ENCODE peak calls at places on chromosome 1, in nine cellular contexts. E is epithelial cell of esophagus, F is HCT116, L is fibroblast of pulmonary artery, W is cardiac muscle cell, M is Caco-2, H is GM12878, Y is fibroblast of the aortic adventitia, A is choroid plexus epithelial cell. T is an unnamed sample.

GRCh38 chr1:43552813-43553212 is 22.1 kb downstream of the PTPRF start:
- DNase-seq in Y (peak; percentile 69), M (no peak), W (no peak), H (no peak), A (no peak), F (no peak), L (peak; percentile 52), E (no peak), T (peak; percentile 74)

GRCh38 chr1:65001238-65001792 is 35.0 kb upstream of the JAK1 start:
- DNase-seq in Y (peak; percentile 43), A (peak; percentile 69), F (no peak), E (no peak), L (peak; percentile 91), W (peak; percentile 20), M (no peak), H (no peak), T (peak; percentile 55)

GRCh38 chr1:222084996-222085395 is 343.1 kb upstream of the DUSP10 start:
- DNase-seq in H (no peak), M (no peak), L (peak; percentile 91), Y (peak; percentile 99), A (no peak), W (no peak), F (no peak), E (no peak), T (peak; percentile 85)

GRCh38 chr1:37473431-37474050 is 839 bp upstream of the ZC3H12A start:
- DNase-seq in F (no peak), Y (peak; percentile 45), A (peak; percentile 50), E (peak; percentile 43), H (no peak), M (peak; percentile 23), W (no peak), L (no peak), T (peak; percentile 61)

GRCh38 chr1:201599548-201599947 is 60.6 kb downstream of the NAV1 start:
- DNase-seq in F (no peak), H (no peak), E (no peak), M (no peak), W (no peak), A (no peak), L (no peak), Y (no peak), T (no peak)

GRCh38 chr1:57007948-57008347 is 42.1 kb upstream of the C8B start:
- DNase-seq in F (no peak), A (no peak), E (no peak), W (peak; percentile 13), H (no peak), M (no peak), L (no peak), Y (peak; percentile 41), T (peak; percentile 12)

GRCh38 chr1:206672011-206672688 is 12.6 kb upstream of the MAPKAPK2 start:
- DNase-seq in F (no peak), E (peak; percentile 21), M (peak; percentile 69), L (no peak), W (no peak), H (no peak), A (no peak), Y (peak; percentile 33), T (peak; percentile 21)

GRCh38 chr1:54695764-54696163 is 19.9 kb upstream of the TTC4 start:
- DNase-seq in L (no peak), F (no peak), M (no peak), H (no peak), A (no peak), W (no peak), Y (no peak), E (no peak), T (no peak)

GRCh38 chr1:183223467-183223866 is 37.4 kb downstream of the LAMC2 start:
- DNase-seq in H (no peak), Y (no peak), L (no peak), F (no peak), A (no peak), M (no peak), E (no peak), W (no peak), T (peak; percentile 22)

GRCh38 chr1:230327892-230328284 is 98.2 kb downstream of the PGBD5 start:
- DNase-seq in H (peak; percentile 5), W (no peak), F (no peak), L (no peak), M (no peak), Y (no peak), E (peak; percentile 47), A (peak; percentile 33), T (peak; percentile 27)

GRCh38 chr1:234643111-234643849 is 33.3 kb upstream of the IRF2BP2 start:
- DNase-seq in W (no peak), L (no peak), M (peak; percentile 94), E (no peak), F (no peak), Y (no peak), A (no peak), H (no peak), T (no peak)

GRCh38 chr1:214469290-214469689 is 82.1 kb downstream of the PTPN14 start:
- DNase-seq in F (no peak), E (no peak), M (no peak), Y (no peak), W (no peak), L (no peak), H (no peak), A (no peak), T (no peak)

GRCh38 chr1:202710070-202711025 is at the start of gene SYT2:
- DNase-seq in H (no peak), F (no peak), Y (no peak), A (peak; percentile 25), M (peak; percentile 48), W (peak; percentile 79), L (peak; percentile 18), E (peak; percentile 22), T (no peak)

GRCh38 chr1:107572674-107573205 is 392.2 kb downstream of the VAV3 start:
- DNase-seq in H (no peak), E (peak; percentile 94), F (no peak), M (no peak), L (peak; percentile 11), W (no peak), Y (peak; percentile 61), A (peak; percentile 54), T (peak; percentile 22)

GRCh38 chr1:24236170-24237045 is 49.3 kb upstream of the IFNLR1 start:
- DNase-seq in W (no peak), F (peak; percentile 15), L (peak; percentile 67), H (no peak), Y (peak; percentile 77), A (peak; percentile 61), E (peak; percentile 95), M (no peak), T (peak; percentile 69)

GRCh38 chr1:206733012-206733411 is 37.6 kb upstream of the IL19 start:
- DNase-seq in Y (no peak), A (no peak), W (no peak), E (no peak), M (no peak), H (no peak), L (no peak), F (no peak), T (no peak)

GRCh38 chr1:20343149-20343936 is 52.7 kb downstream of the VWA5B1 start:
- DNase-seq in W (peak; percentile 61), Y (no peak), L (no peak), A (no peak), F (no peak), E (no peak), M (no peak), H (no peak), T (no peak)
- H3K4me3 ChIP-seq in W (peak overlapping the region; percentile 14), Y (no peak overlapping the region), L (no peak overlapping the region), A (no peak overlapping the region), F (no peak overlapping the region), E (no peak overlapping the region), M (no peak overlapping the region), H (no peak overlapping the region), T (no peak overlapping the region)

GRCh38 chr1:16924919-16925477 is 3.3 kb downstream of the CROCC start:
- DNase-seq in Y (no peak), E (no peak), W (no peak), L (no peak), M (peak; percentile 40), F (no peak), H (no peak), A (no peak), T (no peak)
- TF ChIP-seq CTCF in Y (peak; percentile 14), E (peak; percentile 34), W (peak; percentile 27), L (no peak), M (peak; percentile 20), F (peak; percentile 26), H (no peak), A (peak; percentile 45), T (peak; percentile 18)

GRCh38 chr1:145961425-145962156 is 2.8 kb downstream of the ANKRD34A start:
- DNase-seq in L (no peak), H (no peak), W (peak; percentile 47), Y (no peak), A (peak; percentile 35), E (peak; percentile 16), M (no peak), F (no peak), T (peak; percentile 24)
- H3K4me3 ChIP-seq in L (peak overlapping the region; percentile 68), H (peak overlapping the region; percentile 80), W (peak overlapping the region; percentile 60), Y (peak overlapping the region; percentile 71), A (peak overlapping the region; percentile 74), E (peak overlapping the region; percentile 52), M (peak overlapping the region; percentile 40), F (no peak overlapping the region), T (peak overlapping the region; percentile 65)

GRCh38 chr1:22025368-22026154 is 24.1 kb downstream of the CELA3A start:
- DNase-seq in E (peak; percentile 91), W (peak; percentile 92), Y (peak; percentile 94), H (peak; percentile 89), L (peak; percentile 91), F (peak; percentile 82), A (peak; percentile 95), M (peak; percentile 86), T (peak; percentile 91)

GRCh38 chr1:22026924-22027289 is 25.4 kb downstream of the CELA3A start:
- DNase-seq in F (no peak), H (no peak), L (no peak), E (no peak), Y (no peak), M (no peak), W (no peak), A (no peak), T (no peak)

GRCh38 chr1:22030057-22030456 is 22.5 kb upstream of the CDC42 start:
- DNase-seq in F (no peak), L (no peak), H (no peak), A (no peak), E (no peak), Y (no peak), M (no peak), W (no peak), T (no peak)

GRCh38 chr1:22021061-22021460 is 19.6 kb downstream of the CELA3A start:
- DNase-seq in F (no peak), Y (no peak), W (no peak), H (no peak), A (no peak), E (no peak), L (no peak), M (no peak), T (no peak)

DNA sequence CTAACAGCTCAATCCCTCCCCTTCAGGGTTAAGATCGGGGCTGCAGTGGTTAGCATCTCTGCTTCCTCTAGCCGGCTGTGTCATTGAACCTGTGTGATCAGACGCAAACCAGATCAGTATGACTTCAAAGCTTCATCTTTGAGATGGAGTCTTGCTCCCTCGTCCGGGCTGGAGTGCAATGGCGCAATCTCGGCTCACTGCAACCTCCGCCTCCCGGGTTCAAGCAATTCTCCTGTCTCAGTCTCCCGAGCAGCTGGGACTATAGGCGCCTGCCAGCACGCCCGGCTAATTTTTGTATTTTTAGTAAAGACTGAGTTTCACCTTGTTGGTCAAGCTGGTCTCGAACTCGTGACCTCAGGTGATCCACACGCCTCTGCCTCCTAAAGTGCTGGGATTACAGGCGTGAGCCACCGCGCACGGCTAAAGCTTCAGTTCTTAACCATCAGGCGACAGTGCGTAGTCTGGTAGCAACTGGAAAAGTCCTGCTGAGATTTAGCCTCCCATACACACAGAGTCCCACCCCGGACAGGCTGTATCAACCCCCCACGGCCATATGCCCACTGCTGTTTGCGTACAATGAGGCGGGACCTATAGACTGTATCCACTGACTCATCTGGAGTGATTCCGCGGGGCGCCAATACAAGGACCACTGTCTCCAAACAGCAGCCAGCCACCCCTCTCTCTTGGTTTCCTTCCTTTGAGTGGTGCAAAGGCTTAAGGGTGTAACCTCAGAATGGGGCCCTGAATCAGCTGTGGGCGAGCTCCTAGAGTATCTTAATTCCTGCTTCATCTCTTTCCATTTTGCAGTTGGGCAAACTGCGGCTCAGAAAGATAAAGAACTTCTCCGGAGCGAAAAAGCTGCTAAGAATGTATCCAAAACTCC is 23.3 kb downstream of the CELA3A start:
- DNase-seq in H (no peak), Y (peak; percentile 86), A (peak; percentile 93), M (peak; percentile 36), E (no peak), W (peak; percentile 85), F (peak; percentile 54), L (peak; percentile 87), T (peak; percentile 83)
- TF ChIP-seq CTCF in H (peak; percentile 5), Y (peak; percentile 5), A (no peak), M (no peak), E (no peak), W (no peak), F (no peak), L (no peak), T (no peak)